ENCODE peak calls at places on chromosomes 2 and 18, in six cellular contexts. M is body of pancreas, F is left ventricle myocardium inferior, Z is lower lobe of right lung, G is left lung, I is heart left ventricle. P is an unnamed sample.

GRCh38 chr2:135688002-135688401 is 53.7 kb upstream of the UBXN4 start:
- DNase-seq in F (no peak), G (no peak), I (no peak), Z (no peak), M (no peak), P (no peak)

GRCh38 chr2:101520246-101520645 is 45.3 kb upstream of the RFX8 start:
- DNase-seq in I (no peak), F (no peak), M (no peak), Z (no peak), G (no peak), P (no peak)

GRCh38 chr2:180823546-180824141 is 156.8 kb upstream of the UBE2E3 start:
- DNase-seq in F (no peak), M (no peak), I (no peak), Z (no peak), G (no peak), P (no peak)

GRCh38 chr2:60818272-60818671 is 62.2 kb downstream of the PAPOLG start:
- DNase-seq in M (no peak), I (no peak), F (no peak), Z (no peak), G (no peak), P (no peak)

GRCh38 chr2:30446602-30447148 is 371 bp upstream of the LCLAT1 start:
- DNase-seq in Z (no peak), F (no peak), G (no peak), M (no peak), I (no peak), P (no peak)

GRCh38 chr2:146927080-146927714 is 917.6 kb upstream of the ACVR2A start:
- DNase-seq in M (peak; percentile 25), G (peak; percentile 39), F (no peak), Z (peak; percentile 43), I (no peak), P (no peak)

GRCh38 chr18:76405761-76406356 is 89.2 kb downstream of the ZNF516 start:
- DNase-seq in Z (peak; percentile 74), M (peak; percentile 60), I (no peak), F (peak; percentile 52), G (no peak), P (peak; percentile 57)

GRCh38 chr18:49041677-49042570 is 91.2 kb upstream of the SMAD7 start:
- DNase-seq in I (peak; percentile 50), M (peak; percentile 60), G (no peak), Z (no peak), F (peak; percentile 58), P (peak; percentile 66)

DNA sequence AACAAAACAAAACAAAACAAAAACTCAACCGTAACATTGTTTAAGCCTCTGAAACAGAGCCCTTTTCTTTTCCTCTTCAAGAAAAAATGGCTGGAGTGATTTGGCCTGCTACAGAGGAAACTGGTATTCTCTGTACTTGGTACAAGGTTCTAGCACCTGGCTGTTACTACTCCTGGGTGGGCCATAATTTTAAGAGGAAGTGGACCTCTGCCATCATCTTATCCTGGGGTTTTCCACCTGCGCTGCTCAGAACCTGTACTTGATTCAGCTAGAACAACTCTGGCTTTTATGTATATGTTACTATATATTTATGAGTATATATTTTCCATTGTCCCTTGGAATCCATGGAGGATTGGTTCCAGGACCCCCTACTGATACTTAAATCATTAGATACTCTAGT is 22.5 kb downstream of the SRSF7 start:
- DNase-seq in G (no peak), Z (no peak), I (no peak), M (no peak), F (no peak), P (no peak)
- H3K4me3 ChIP-seq in G (no peak overlapping the region), Z (no peak overlapping the region), I (no peak overlapping the region), M (no peak overlapping the region), F (no peak overlapping the region), P (no peak overlapping the region)

GRCh38 chr2:63992061-63992685 is 27.1 kb downstream of the VPS54 start:
- DNase-seq in M (no peak), Z (no peak), F (no peak), I (no peak), G (no peak), P (no peak)
- H3K27ac ChIP-seq in M (no peak overlapping the region), Z (no peak overlapping the region), F (no peak overlapping the region), I (no peak overlapping the region), G (no peak overlapping the region), P (no peak overlapping the region)

DNA sequence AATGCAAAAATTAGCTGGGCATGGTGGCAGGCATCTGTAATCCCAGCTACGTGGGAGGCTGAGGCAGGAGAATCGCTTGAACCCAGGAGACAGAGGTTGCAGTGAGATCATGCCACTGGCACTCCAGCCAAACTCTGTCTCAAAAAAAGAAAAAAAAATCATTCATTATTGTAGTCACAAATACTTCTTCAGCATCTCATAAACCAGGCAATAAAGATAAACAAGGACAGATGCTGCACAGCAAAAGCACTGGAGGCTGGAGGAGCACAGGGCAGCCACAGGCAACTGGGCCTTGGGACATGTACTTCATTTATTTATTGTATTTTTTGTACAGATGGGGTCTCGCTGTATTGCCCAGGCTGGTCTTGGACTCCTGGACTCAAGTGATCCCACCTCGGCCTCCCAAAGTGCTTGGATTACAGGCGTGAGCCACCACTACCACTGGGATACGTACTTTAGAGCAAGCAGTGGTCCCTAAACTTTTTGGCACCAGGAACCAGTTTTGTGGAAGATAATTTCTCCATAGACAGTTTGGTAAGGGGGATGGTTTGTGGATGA is 16.8 kb upstream of the MAT2A start:
- DNase-seq in Z (no peak), F (no peak), M (no peak), G (no peak), I (no peak), P (no peak)
- H3K27me3 ChIP-seq in Z (no peaks in the 10 kb centered on the region), F (no peaks in the 10 kb centered on the region), M (no peaks in the 10 kb centered on the region), G (no peaks in the 10 kb centered on the region), I (no peaks in the 10 kb centered on the region), P (no peaks in the 10 kb centered on the region)

GRCh38 chr2:207161724-207162123 is 4.0 kb downstream of the KLF7 start:
- DNase-seq in I (no peak), F (no peak), Z (no peak), G (no peak), M (no peak), P (no peak)

GRCh38 chr2:207163053-207163814 is 2.5 kb downstream of the KLF7 start:
- DNase-seq in F (no peak), M (peak; percentile 45), G (no peak), Z (no peak), I (no peak), P (no peak)

GRCh38 chr2:207160115-207160514 is 5.6 kb downstream of the KLF7 start:
- DNase-seq in I (no peak), F (no peak), M (no peak), Z (no peak), G (no peak), P (no peak)

GRCh38 chr2:207162319-207162718 is 3.4 kb downstream of the KLF7 start:
- DNase-seq in M (no peak), Z (no peak), F (no peak), I (no peak), G (no peak), P (no peak)

GRCh38 chr2:207161247-207161646 is 4.5 kb downstream of the KLF7 start:
- DNase-seq in Z (no peak), F (no peak), I (no peak), M (no peak), G (no peak), P (no peak)
- H3K4me3 ChIP-seq in Z (peak overlapping the region; percentile 74), F (peak overlapping the region; percentile 85), I (no peak overlapping the region), M (no peak overlapping the region), G (no peak overlapping the region), P (no peak overlapping the region)

GRCh38 chr2:37589298-37589697 is 82.1 kb downstream of the CDC42EP3 start:
- DNase-seq in M (no peak), F (no peak), I (no peak), Z (no peak), G (no peak), P (no peak)
- H3K27ac ChIP-seq in M (no peak overlapping the region), F (no peak overlapping the region), I (no peak overlapping the region), Z (peak overlapping the region; percentile 32), G (no peak overlapping the region), P (no peak overlapping the region)

GRCh38 chr18:67467188-67467587 is 49.3 kb downstream of the DSEL start:
- DNase-seq in F (no peak), Z (no peak), I (no peak), M (no peak), G (no peak), P (no peak)
- H3K27me3 ChIP-seq in F (no peaks in the 10 kb centered on the region), Z (no peaks in the 10 kb centered on the region), I (no peaks in the 10 kb centered on the region), M (no peaks in the 10 kb centered on the region), G (no peaks in the 10 kb centered on the region), P (no peaks in the 10 kb centered on the region)

GRCh38 chr2:12720752-12721151 is 4.0 kb downstream of the TRIB2 start:
- DNase-seq in Z (no peak), I (no peak), M (no peak), F (no peak), G (no peak), P (no peak)
- H3K4me3 ChIP-seq in Z (peak overlapping the region; percentile 88), I (peak overlapping the region; percentile 85), M (no peak overlapping the region), F (peak overlapping the region; percentile 96), G (peak overlapping the region; percentile 59), P (peak overlapping the region; percentile 88)

DNA sequence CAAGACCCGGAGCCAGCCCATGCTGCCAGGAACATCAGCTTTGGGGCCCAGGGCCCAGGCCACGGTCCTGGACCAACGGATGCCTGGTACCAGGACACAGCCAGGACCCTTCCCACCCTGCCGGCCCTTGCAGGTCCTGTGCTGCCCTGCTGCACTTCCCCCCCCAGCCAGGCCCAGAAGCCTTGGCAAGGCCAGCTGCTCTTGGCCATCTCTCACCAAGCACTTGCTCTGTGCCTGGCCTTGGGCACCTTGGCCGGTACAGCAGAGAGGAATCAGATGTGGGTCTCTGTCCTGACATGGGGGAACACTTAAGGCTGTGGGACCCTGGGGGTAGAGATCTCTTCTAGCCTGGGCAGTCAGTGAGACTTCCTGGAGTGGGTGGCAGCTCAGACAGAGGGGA is 28.9 kb downstream of the BIN1 start:
- DNase-seq in I (no peak), G (no peak), Z (no peak), M (no peak), F (no peak), P (no peak)
- H3K27ac ChIP-seq in I (no peak overlapping the region), G (no peak overlapping the region), Z (no peak overlapping the region), M (no peak overlapping the region), F (no peak overlapping the region), P (no peak overlapping the region)

DNA sequence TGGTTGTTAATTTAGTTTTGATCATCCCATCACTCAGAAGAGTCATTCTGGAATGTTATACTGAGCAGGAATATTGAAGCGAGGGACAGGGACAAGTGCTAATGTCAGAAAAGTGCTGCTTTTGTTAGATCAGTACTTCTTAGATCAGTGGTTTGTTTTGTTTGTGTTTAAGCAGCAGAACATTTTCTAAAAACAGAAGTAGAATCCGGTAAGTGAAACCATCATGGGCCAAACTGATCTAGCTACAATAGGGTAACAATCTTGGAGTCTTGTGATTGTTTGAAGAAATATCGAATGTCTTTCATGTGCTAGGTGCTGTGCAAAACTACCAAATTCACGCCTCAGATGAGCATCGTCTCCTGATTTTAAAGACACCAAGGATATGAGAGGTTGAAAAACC is 45.1 kb upstream of the SEC11C start:
- DNase-seq in I (no peak), Z (no peak), F (no peak), G (no peak), M (no peak), P (no peak)
- H3K27me3 ChIP-seq in I (no peaks in the 10 kb centered on the region), Z (no peaks in the 10 kb centered on the region), F (peaks cover 14% of the 10 kb centered on the region), G (no peaks in the 10 kb centered on the region), M (no peaks in the 10 kb centered on the region), P (no peaks in the 10 kb centered on the region)

GRCh38 chr2:12839339-12839738 is 122.6 kb downstream of the TRIB2 start:
- DNase-seq in Z (no peak), F (no peak), M (no peak), G (no peak), I (no peak), P (no peak)
- H3K4me3 ChIP-seq in Z (no peak overlapping the region), F (no peak overlapping the region), M (no peak overlapping the region), G (no peak overlapping the region), I (no peak overlapping the region), P (no peak overlapping the region)